ENCODE peak calls at places on chromosome 2, in seven cellular contexts. I is IMR-90, Y is tibial artery, H is HepG2, Q is OCI-LY7, U is HCT116, J is AG04450. M is an unnamed sample.
A peak's percentile ranks its signal among the peaks of the same experiment; 100 is the strongest.

GRCh38 chr2:64359892-64360657 is 93.9 kb upstream of the LGALSL start:
- DNase-seq in I (peak; percentile 92), Y (peak; percentile 95), H (peak; percentile 13), Q (peak; percentile 50), U (peak; percentile 92), J (peak; percentile 63), M (peak; percentile 79)

GRCh38 chr2:71454221-71455010 is 1.1 kb downstream of the DYSF start:
- DNase-seq in I (no peak), Y (peak; percentile 85), H (no peak), Q (no peak), U (no peak), J (no peak), M (no peak)

GRCh38 chr2:179966778-179967394 is 40.2 kb downstream of the CWC22 start:
- DNase-seq in I (no peak), Y (no peak), H (no peak), Q (no peak), U (no peak), J (no peak), M (no peak)

GRCh38 chr2:10357770-10358169 is 55.1 kb downstream of the HPCAL1 start:
- DNase-seq in I (no peak), Y (no peak), H (no peak), Q (no peak), U (no peak), J (no peak), M (no peak)

GRCh38 chr2:113105047-113105446 is 22.4 kb upstream of the IL1RN start:
- DNase-seq in I (peak; percentile 46), Y (no peak), H (no peak), Q (no peak), U (no peak), J (no peak), M (no peak)

GRCh38 chr2:120539937-120540718 is 194.2 kb downstream of the INHBB start:
- DNase-seq in I (peak; percentile 92), Y (peak; percentile 97), H (peak; percentile 94), Q (no peak), U (no peak), J (peak; percentile 76), M (peak; percentile 98)

GRCh38 chr2:121816797-121817196 is 61.3 kb downstream of the TSN start:
- DNase-seq in I (no peak), Y (no peak), H (no peak), Q (peak; percentile 46), U (no peak), J (no peak), M (no peak)

GRCh38 chr2:121075006-121075545 is 209.9 kb downstream of the TFCP2L1 start:
- DNase-seq in I (peak; percentile 93), Y (no peak), H (no peak), Q (peak; percentile 26), U (peak; percentile 95), J (peak; percentile 82), M (peak; percentile 89)

GRCh38 chr2:242019344-242019743 is 149.8 kb downstream of the RTP5 start:
- DNase-seq in I (no peak), Y (no peak), H (no peak), Q (no peak), U (no peak), J (no peak), M (no peak)

GRCh38 chr2:228786932-228787331 is 484.2 kb downstream of the PID1 start:
- DNase-seq in I (no peak), Y (no peak), H (no peak), Q (no peak), U (no peak), J (no peak), M (no peak)

GRCh38 chr2:218981390-218982311 is 3.3 kb downstream of the FEV start:
- DNase-seq in I (peak; percentile 12), Y (no peak), H (no peak), Q (no peak), U (no peak), J (no peak), M (no peak)

GRCh38 chr2:127763776-127764175 is 47.2 kb downstream of the WDR33 start:
- DNase-seq in I (peak; percentile 93), Y (no peak), H (peak; percentile 55), Q (no peak), U (no peak), J (peak; percentile 81), M (no peak)

GRCh38 chr2:224524657-224525056 is 60.5 kb downstream of the CUL3 start:
- DNase-seq in I (no peak), Y (no peak), H (no peak), Q (no peak), U (no peak), J (no peak), M (no peak)

GRCh38 chr2:64144057-64145013 is at the start of gene PELI1:
- DNase-seq in I (peak; percentile 95), Y (peak; percentile 98), H (peak; percentile 100), Q (peak; percentile 99), U (peak; percentile 97), J (peak; percentile 89), M (peak; percentile 95)

GRCh38 chr2:189570565-189570964 is 10.0 kb downstream of the SLC40A1 start:
- DNase-seq in I (peak; percentile 84), Y (no peak), H (peak; percentile 74), Q (no peak), U (no peak), J (peak; percentile 59), M (no peak)

GRCh38 chr2:165833156-165833555 is 39.1 kb upstream of the GALNT3 start:
- DNase-seq in I (peak; percentile 78), Y (no peak), H (no peak), Q (no peak), U (no peak), J (peak; percentile 34), M (peak; percentile 26)

GRCh38 chr2:195364015-195364965 is 292.7 kb upstream of the SLC39A10 start:
- DNase-seq in I (peak; percentile 71), Y (no peak), H (no peak), Q (no peak), U (no peak), J (no peak), M (no peak)

GRCh38 chr2:231987088-231987788 is 25.7 kb downstream of the DIS3L2 start:
- DNase-seq in I (no peak), Y (no peak), H (peak; percentile 42), Q (no peak), U (no peak), J (no peak), M (peak; percentile 97)

GRCh38 chr2:46010925-46011490 is 286.2 kb upstream of the EPAS1 start:
- DNase-seq in I (peak; percentile 74), Y (no peak), H (peak; percentile 47), Q (peak; percentile 46), U (peak; percentile 19), J (no peak), M (peak; percentile 27)

GRCh38 chr2:120568089-120568974 is 167.3 kb upstream of the GLI2 start:
- DNase-seq in I (no peak), Y (no peak), H (no peak), Q (no peak), U (no peak), J (no peak), M (no peak)

DNA sequence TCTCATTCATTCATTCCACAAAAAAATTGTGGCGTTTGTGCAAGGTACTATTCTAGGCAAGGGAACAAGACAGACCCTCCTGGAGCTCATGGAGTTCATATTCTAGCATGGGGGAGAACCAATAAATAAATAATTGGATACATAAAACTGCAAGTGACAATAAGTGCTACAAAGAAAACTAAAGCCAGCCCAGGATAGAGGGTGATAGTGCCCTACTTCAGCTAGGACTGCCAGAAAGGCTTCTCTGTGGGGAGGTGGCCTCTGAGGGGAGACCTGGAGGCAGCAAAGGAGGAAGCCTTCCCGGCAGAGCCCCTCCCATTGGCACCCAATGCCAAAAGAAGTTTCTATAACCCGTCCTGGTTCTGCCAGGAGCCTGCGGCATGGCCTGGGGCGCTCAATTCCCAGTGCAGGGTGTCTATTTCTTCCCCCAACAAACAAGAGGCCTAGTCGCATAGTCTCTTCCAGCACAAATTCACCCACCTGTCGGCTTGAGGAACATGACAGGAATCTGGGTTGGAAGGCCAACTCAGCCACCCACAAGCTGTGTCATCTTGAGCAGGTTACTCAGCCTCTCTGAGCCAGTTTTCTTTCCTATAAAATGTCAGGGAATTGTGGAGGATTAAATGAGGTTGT is 94.4 kb downstream of the ZFP36L2 start:
- DNase-seq in I (no peak), Y (no peak), H (no peak), Q (no peak), U (no peak), J (no peak), M (no peak)
- H3K4me3 ChIP-seq in I (no peak overlapping the region), Y (no peak overlapping the region), H (no peak overlapping the region), Q (peak overlapping the region; percentile 3), U (no peak overlapping the region), J (no peak overlapping the region), M (no peak overlapping the region)

GRCh38 chr2:150548527-150548926 is 61.1 kb upstream of the RND3 start:
- DNase-seq in I (peak; percentile 39), Y (no peak), H (peak; percentile 25), Q (peak; percentile 2), U (peak; percentile 33), J (no peak), M (no peak)
- TF ChIP-seq CTCF in I (peak; percentile 43), Y (no peak), H (peak; percentile 53), Q (peak; percentile 68), U (peak; percentile 78), J (peak; percentile 51), M (peak; percentile 62)

DNA sequence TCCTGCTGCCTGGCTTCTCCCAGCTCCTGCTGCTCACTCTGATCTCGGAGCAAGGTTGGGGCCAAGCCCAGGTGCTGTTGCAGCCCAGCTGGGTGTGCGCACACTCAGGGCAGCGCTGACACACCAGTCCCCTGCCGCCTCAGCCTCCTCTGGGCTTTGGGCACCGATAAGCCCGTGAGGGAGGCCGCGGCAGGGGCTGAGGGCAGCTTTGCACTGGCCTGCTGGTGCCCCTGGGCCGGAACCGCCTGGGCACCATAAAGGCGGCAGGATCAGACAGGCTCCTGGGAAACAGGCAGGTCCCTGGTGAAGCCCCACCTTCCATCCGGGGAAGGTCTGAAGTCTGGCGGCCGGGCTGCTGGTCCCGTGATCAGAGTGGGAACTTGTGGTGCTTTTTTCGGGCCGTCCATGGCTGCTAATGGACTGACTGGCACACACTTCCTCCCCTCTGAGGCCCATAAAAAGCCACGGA is 14.1 kb upstream of the EML6 start:
- DNase-seq in I (no peak), Y (no peak), H (no peak), Q (no peak), U (no peak), J (no peak), M (no peak)
- H3K4me3 ChIP-seq in I (no peak overlapping the region), Y (peak overlapping the region; percentile 47), H (no peak overlapping the region), Q (no peak overlapping the region), U (no peak overlapping the region), J (peak overlapping the region; percentile 43), M (peak overlapping the region; percentile 76)

GRCh38 chr2:153972412-153972811 is 100.7 kb downstream of the GALNT13 start:
- DNase-seq in I (no peak), Y (no peak), H (no peak), Q (no peak), U (no peak), J (no peak), M (no peak)

GRCh38 chr2:153971250-153971649 is 99.5 kb downstream of the GALNT13 start:
- DNase-seq in I (no peak), Y (no peak), H (no peak), Q (no peak), U (no peak), J (no peak), M (no peak)

GRCh38 chr2:153967248-153967973 is 95.7 kb downstream of the GALNT13 start:
- DNase-seq in I (no peak), Y (no peak), H (no peak), Q (no peak), U (no peak), J (no peak), M (no peak)

GRCh38 chr2:153971914-153972313 is 100.2 kb downstream of the GALNT13 start:
- DNase-seq in I (no peak), Y (no peak), H (no peak), Q (no peak), U (no peak), J (no peak), M (no peak)
- TF ChIP-seq CTCF in I (no peak), Y (no peak), H (no peak), Q (no peak), U (no peak), J (no peak), M (no peak)

GRCh38 chr2:238169021-238169707 is 10.4 kb downstream of the ERFE start:
- DNase-seq in I (peak; percentile 98), Y (peak; percentile 85), H (no peak), Q (no peak), U (no peak), J (peak; percentile 95), M (peak; percentile 10)
- H3K4me3 ChIP-seq in I (no peak overlapping the region), Y (no peak overlapping the region), H (no peak overlapping the region), Q (no peak overlapping the region), U (no peak overlapping the region), J (peak overlapping the region; percentile 28), M (no peak overlapping the region)